ENCODE peak calls at places on chromosomes 5 and 9, in seven cellular contexts. D, I, O, K, T, B and G are unnamed samples.

GRCh38 chr5:31476607-31477200 is 55.2 kb downstream of the DROSHA start:
- DNase-seq in D (no peak), I (no peak), O (no peak), K (no peak), T (no peak), B (no peak), G (no peak)

GRCh38 chr5:157613385-157614245 is 38.0 kb upstream of the ADAM19 start:
- DNase-seq in D (no peak), I (no peak), O (no peak), K (no peak), T (no peak), B (no peak), G (no peak)

GRCh38 chr5:115558388-115558956 is 13.9 kb upstream of the FEM1C start:
- DNase-seq in D (no peak), I (no peak), O (no peak), K (no peak), T (no peak), B (peak), G (no peak)

GRCh38 chr9:78575041-78575440 is 278.1 kb downstream of the PSAT1 start:
- DNase-seq in D (no peak), I (no peak), O (no peak), K (no peak), T (no peak), B (no peak), G (no peak)

GRCh38 chr5:45695011-45695667 is 1.0 kb downstream of the HCN1 start:
- DNase-seq in D (no peak), I (no peak), O (no peak), K (no peak), T (peak), B (no peak), G (no peak)

GRCh38 chr9:21294325-21294724 is 10.8 kb downstream of the IFNA5 start:
- DNase-seq in D (no peak), I (no peak), O (no peak), K (no peak), T (no peak), B (no peak), G (no peak)

GRCh38 chr5:149028984-149029383 is 33.9 kb downstream of the SH3TC2 start:
- DNase-seq in D (no peak), I (no peak), O (no peak), K (no peak), T (no peak), B (no peak), G (no peak)

GRCh38 chr9:132482196-132482813 is 72.3 kb downstream of the CFAP77 start:
- DNase-seq in D (no peak), I (no peak), O (no peak), K (no peak), T (no peak), B (no peak), G (no peak)

GRCh38 chr5:170387775-170388174 is 1.4 kb downstream of the KCNMB1 start:
- DNase-seq in D (no peak), I (no peak), O (no peak), K (no peak), T (peak), B (no peak), G (no peak)

GRCh38 chr9:79477955-79478751 is 93.6 kb upstream of the TLE4 start:
- DNase-seq in D (no peak), I (peak), O (no peak), K (no peak), T (peak), B (no peak), G (no peak)

GRCh38 chr5:136016945-136017530 is 11.8 kb upstream of the TGFBI start:
- DNase-seq in D (no peak), I (no peak), O (no peak), K (no peak), T (no peak), B (no peak), G (no peak)

GRCh38 chr5:38648703-38649291 is 92.4 kb upstream of the LIFR start:
- DNase-seq in D (no peak), I (no peak), O (no peak), K (no peak), T (no peak), B (no peak), G (no peak)

GRCh38 chr5:168951764-168952163 is 349.2 kb downstream of the SLIT3 start:
- DNase-seq in D (no peak), I (no peak), O (no peak), K (no peak), T (no peak), B (no peak), G (no peak)

GRCh38 chr9:84206801-84207200 is 133.8 kb downstream of the SLC28A3 start:
- DNase-seq in D (no peak), I (no peak), O (no peak), K (no peak), T (no peak), B (no peak), G (no peak)

GRCh38 chr5:67065237-67065636 is 131.4 kb downstream of the CD180 start:
- DNase-seq in D (no peak), I (no peak), O (no peak), K (no peak), T (no peak), B (no peak), G (no peak)

GRCh38 chr9:108996653-108997052 is 16.6 kb downstream of the CTNNAL1 start:
- DNase-seq in D (no peak), I (no peak), O (no peak), K (no peak), T (no peak), B (no peak), G (no peak)

GRCh38 chr5:160397492-160397891 is 2.4 kb downstream of the FAM200C start:
- DNase-seq in D (no peak), I (no peak), O (no peak), K (no peak), T (no peak), B (no peak), G (no peak)

GRCh38 chr5:43661102-43661501 is 58.1 kb downstream of the NNT start:
- DNase-seq in D (no peak), I (no peak), O (no peak), K (no peak), T (no peak), B (no peak), G (no peak)

GRCh38 chr5:119032653-119033052 is 38.2 kb upstream of the DMXL1 start:
- DNase-seq in D (no peak), I (no peak), O (no peak), K (no peak), T (no peak), B (no peak), G (no peak)

GRCh38 chr5:56128166-56128565 is 105.0 kb downstream of the ANKRD55 start:
- DNase-seq in D (no peak), I (no peak), O (no peak), K (no peak), T (no peak), B (peak), G (no peak)

GRCh38 chr9:124810513-124811355 is 33.8 kb downstream of the OLFML2A start:
- DNase-seq in D (no peak), I (no peak), O (no peak), K (no peak), T (peak), B (no peak), G (no peak)

GRCh38 chr5:154321546-154321945 is 124.3 kb upstream of the SAP30L start:
- DNase-seq in D (no peak), I (no peak), O (no peak), K (no peak), T (no peak), B (no peak), G (no peak)

GRCh38 chr9:93815677-93816076 is 139.5 kb downstream of the BARX1 start:
- DNase-seq in D (no peak), I (no peak), O (no peak), K (no peak), T (no peak), B (no peak), G (peak)

GRCh38 chr9:130805510-130806387 is 29.3 kb upstream of the ABL1 start:
- DNase-seq in D (no peak), I (peak), O (no peak), K (no peak), T (no peak), B (no peak), G (no peak)

GRCh38 chr9:135356796-135357195 is 122.8 kb upstream of the PPP1R26 start:
- DNase-seq in D (no peak), I (no peak), O (no peak), K (no peak), T (no peak), B (no peak), G (no peak)

GRCh38 chr5:113089653-113090335 is 113.2 kb downstream of the DCP2 start:
- DNase-seq in D (no peak), I (no peak), O (no peak), K (no peak), T (no peak), B (no peak), G (no peak)

GRCh38 chr5:132204330-132204729 is 23.3 kb downstream of the P4HA2 start:
- DNase-seq in D (no peak), I (no peak), O (peak), K (peak), T (no peak), B (no peak), G (no peak)

GRCh38 chr9:112535811-112536210 is 49.2 kb downstream of the KIAA1958 start:
- DNase-seq in D (no peak), I (no peak), O (no peak), K (no peak), T (no peak), B (no peak), G (no peak)

GRCh38 chr9:72280913-72281500 is 84.0 kb downstream of the ZFAND5 start:
- DNase-seq in D (peak), I (peak), O (peak), K (peak), T (peak), B (peak), G (no peak)

GRCh38 chr5:14452685-14453084 is 128.9 kb upstream of the OTULINL start:
- DNase-seq in D (no peak), I (no peak), O (no peak), K (no peak), T (no peak), B (no peak), G (no peak)

GRCh38 chr9:107158321-107158720 is 124.8 kb upstream of the RAD23B start:
- DNase-seq in D (no peak), I (peak), O (no peak), K (no peak), T (peak), B (no peak), G (no peak)

GRCh38 chr9:91803143-91803940 is 146.7 kb downstream of the ROR2 start:
- DNase-seq in D (no peak), I (no peak), O (peak), K (no peak), T (no peak), B (peak), G (no peak)

GRCh38 chr5:43635374-43635773 is 32.4 kb downstream of the NNT start:
- DNase-seq in D (no peak), I (no peak), O (no peak), K (no peak), T (no peak), B (no peak), G (no peak)

GRCh38 chr5:65902104-65902503 is 24.3 kb upstream of the ERBIN start:
- DNase-seq in D (no peak), I (no peak), O (no peak), K (no peak), T (no peak), B (no peak), G (no peak)

GRCh38 chr5:33981408-33982171 is 2.9 kb downstream of the SLC45A2 start:
- DNase-seq in D (no peak), I (no peak), O (no peak), K (no peak), T (no peak), B (no peak), G (no peak)

GRCh38 chr5:78586251-78586650 is 62.3 kb downstream of the LHFPL2 start:
- DNase-seq in D (no peak), I (peak), O (no peak), K (no peak), T (no peak), B (no peak), G (no peak)

GRCh38 chr9:81634915-81635516 is 54.3 kb downstream of the TLE1 start:
- DNase-seq in D (no peak), I (no peak), O (no peak), K (no peak), T (no peak), B (no peak), G (no peak)